ENCODE peak calls at places on chromosomes 13 and 19, in six cellular contexts. E, A, I, N, U and H are unnamed samples.

GRCh38 chr19:10353793-10354391 is 14.5 kb upstream of the ICAM3 start:
- DNase-seq in A (peak), I (no peak), U (no peak), N (peak), E (peak), H (peak)

GRCh38 chr19:13190781-13191540 is 40.8 kb downstream of the IER2 start:
- DNase-seq in E (no peak), I (no peak), U (peak), A (no peak), N (no peak), H (no peak)

GRCh38 chr13:94129490-94129894 is 350.0 kb downstream of the DCT start:
- DNase-seq in N (no peak), I (no peak), U (no peak), A (no peak), E (no peak), H (no peak)

GRCh38 chr13:60267498-60268202 is 103.9 kb upstream of the DIAPH3 start:
- DNase-seq in N (no peak), E (no peak), U (no peak), A (peak), I (no peak), H (no peak)

GRCh38 chr13:26075498-26075897 is 23.7 kb upstream of the SHISA2 start:
- DNase-seq in A (no peak), E (no peak), N (no peak), I (no peak), U (no peak), H (peak)

GRCh38 chr13:83877901-83878300 is 4.4 kb downstream of the SLITRK1 start:
- DNase-seq in U (no peak), I (no peak), A (no peak), N (no peak), E (no peak), H (no peak)

GRCh38 chr19:13623686-13624405 is 117.6 kb upstream of the CACNA1A start:
- DNase-seq in A (no peak), U (no peak), E (no peak), I (no peak), N (no peak), H (no peak)

GRCh38 chr13:50208826-50209335 is 193.6 kb downstream of the KCNRG start:
- DNase-seq in N (peak), E (no peak), U (peak), A (peak), I (peak), H (peak)

GRCh38 chr13:20703785-20704458 is 423 bp downstream of the IL17D start:
- DNase-seq in A (peak), E (peak), I (peak), U (peak), N (peak), H (peak)

GRCh38 chr13:112062619-112063308 is 4.2 kb upstream of the SOX1 start:
- DNase-seq in I (no peak), A (no peak), N (no peak), U (no peak), E (no peak), H (no peak)

GRCh38 chr19:1445185-1445931 is 4.6 kb upstream of the APC2 start:
- DNase-seq in I (peak), U (peak), A (peak), N (peak), E (peak), H (peak)

GRCh38 chr19:925912-926594 is at the start of gene ARID3A:
- DNase-seq in N (no peak), I (no peak), A (peak), U (no peak), E (no peak), H (no peak)

GRCh38 chr19:4660181-4660791 is 9.9 kb downstream of the MYDGF start:
- DNase-seq in E (no peak), U (no peak), I (no peak), N (no peak), A (no peak), H (peak)

GRCh38 chr13:110676511-110677204 is 29.3 kb downstream of the CARS2 start:
- DNase-seq in E (no peak), U (peak), A (no peak), I (no peak), N (no peak), H (no peak)

GRCh38 chr19:9877775-9878510 is 42.8 kb downstream of the PIN1 start:
- DNase-seq in A (peak), E (no peak), I (no peak), N (peak), U (no peak), H (peak)

GRCh38 chr19:30662211-30662861 is 290.2 kb downstream of the ZNF536 start:
- DNase-seq in U (no peak), I (no peak), N (no peak), E (no peak), A (peak), H (no peak)

GRCh38 chr19:28039677-28040381 is 1173.1 kb downstream of the UQCRFS1 start:
- DNase-seq in U (no peak), A (no peak), E (no peak), I (no peak), N (no peak), H (no peak)

GRCh38 chr19:7554990-7555864 is 19.7 kb downstream of the PNPLA6 start:
- DNase-seq in N (no peak), A (no peak), U (no peak), E (no peak), I (no peak), H (no peak)

GRCh38 chr19:8506402-8506957 is 4.0 kb upstream of the PRAM1 start:
- DNase-seq in A (no peak), N (no peak), I (no peak), U (no peak), E (no peak), H (peak)

GRCh38 chr13:20869540-20869939 is 33.0 kb downstream of the XPO4 start:
- DNase-seq in I (no peak), A (no peak), N (peak), U (no peak), E (no peak), H (peak)

GRCh38 chr13:109989686-109990085 is 203.3 kb upstream of the IRS2 start:
- DNase-seq in E (no peak), A (peak), I (no peak), U (no peak), N (peak), H (no peak)

GRCh38 chr19:2014731-2015610 is 543 bp downstream of the BTBD2 start:
- DNase-seq in I (no peak), U (peak), N (no peak), E (peak), A (no peak), H (no peak)

GRCh38 chr19:11673608-11674041 is 65.1 kb downstream of the ZNF823 start:
- DNase-seq in I (peak), U (no peak), A (peak), E (no peak), N (peak), H (peak)

GRCh38 chr13:50126378-50127016 is 111.3 kb downstream of the KCNRG start:
- DNase-seq in I (no peak), E (no peak), N (peak), A (peak), U (peak), H (peak)

GRCh38 chr13:34156841-34157365 is 339.0 kb downstream of the RFC3 start:
- DNase-seq in E (no peak), U (peak), I (peak), N (peak), A (peak), H (peak)